ENCODE peak calls at places on chromosomes 2 and 18, in four cellular contexts. One of them, this sample, is unnamed.
A peak's percentile ranks its signal among the peaks of the same experiment; 100 is the strongest.

GRCh38 chr2:84711651-84712050 is 169.2 kb downstream of the TRABD2A start:
- DNase-seq in HepG2: peak; percentile 17
- DNase-seq in K562: no peak
- DNase-seq in GM12878: no peak
- DNase-seq in this sample: no peak

GRCh38 chr2:158321264-158321663 is 135.3 kb downstream of the CCDC148 start:
- DNase-seq in HepG2: no peak
- DNase-seq in K562: no peak
- DNase-seq in GM12878: no peak
- DNase-seq in this sample: no peak

GRCh38 chr2:79876430-79876829 is 363.6 kb downstream of the CTNNA2 start:
- DNase-seq in GM12878: no peak
- DNase-seq in K562: no peak
- DNase-seq in HepG2: peak; percentile 15
- DNase-seq in this sample: no peak

GRCh38 chr18:6431659-6432318 is 17.1 kb upstream of the L3MBTL4 start:
- DNase-seq in HepG2: no peak
- DNase-seq in K562: no peak
- DNase-seq in GM12878: no peak
- DNase-seq in this sample: no peak

GRCh38 chr2:40103590-40103989 is 324.5 kb upstream of the THUMPD2 start:
- DNase-seq in HepG2: no peak
- DNase-seq in K562: no peak
- DNase-seq in GM12878: no peak
- DNase-seq in this sample: no peak

GRCh38 chr2:149329068-149329467 is 1.3 kb upstream of the LYPD6 start:
- DNase-seq in GM12878: no peak
- DNase-seq in K562: no peak
- DNase-seq in HepG2: no peak
- DNase-seq in this sample: peak; percentile 52

GRCh38 chr2:38603402-38604265 is 906 bp upstream of the HNRNPLL start:
- DNase-seq in GM12878: no peak
- DNase-seq in HepG2: peak; percentile 81
- DNase-seq in K562: peak; percentile 67
- DNase-seq in this sample: peak; percentile 85

GRCh38 chr2:43099797-43100196 is 126.6 kb downstream of the ZFP36L2 start:
- DNase-seq in HepG2: no peak
- DNase-seq in K562: no peak
- DNase-seq in GM12878: no peak
- DNase-seq in this sample: no peak

GRCh38 chr2:134782792-134783191 is 55.6 kb upstream of the ACMSD start:
- DNase-seq in HepG2: peak; percentile 73
- DNase-seq in GM12878: no peak
- DNase-seq in K562: no peak
- DNase-seq in this sample: no peak

GRCh38 chr2:226115102-226115831 is 684.4 kb downstream of the IRS1 start:
- DNase-seq in K562: no peak
- DNase-seq in GM12878: no peak
- DNase-seq in HepG2: peak; percentile 94
- DNase-seq in this sample: no peak
- TF ChIP-seq ETV6 in K562: no peak
- TF ChIP-seq ETV6 in GM12878: no peak
- TF ChIP-seq ETV6 in HepG2: no peak
- TF ChIP-seq ETV6 in this sample: no peak

GRCh38 chr18:11689972-11690570 is 1.0 kb downstream of the GNAL start:
- DNase-seq in GM12878: no peak
- DNase-seq in HepG2: no peak
- DNase-seq in K562: no peak
- DNase-seq in this sample: no peak
- TF ChIP-seq ETV6 in GM12878: no peak
- TF ChIP-seq ETV6 in HepG2: no peak
- TF ChIP-seq ETV6 in K562: no peak
- TF ChIP-seq ETV6 in this sample: no peak

GRCh38 chr2:176188218-176188968 is at the start of gene HOXD1:
- DNase-seq in GM12878: no peak
- DNase-seq in HepG2: peak; percentile 71
- DNase-seq in K562: peak; percentile 57
- DNase-seq in this sample: peak; percentile 70

GRCh38 chr2:176188969-176189665 is 649 bp downstream of the HOXD1 start:
- DNase-seq in GM12878: no peak
- DNase-seq in K562: no peak
- DNase-seq in HepG2: no peak
- DNase-seq in this sample: peak; percentile 59

GRCh38 chr2:176189666-176190641 is 1.5 kb downstream of the HOXD1 start:
- DNase-seq in HepG2: no peak
- DNase-seq in K562: no peak
- DNase-seq in GM12878: no peak
- DNase-seq in this sample: peak; percentile 22

GRCh38 chr2:176192351-176192750 is 3.9 kb downstream of the HOXD1 start:
- DNase-seq in GM12878: no peak
- DNase-seq in K562: no peak
- DNase-seq in HepG2: no peak
- DNase-seq in this sample: no peak

DNA sequence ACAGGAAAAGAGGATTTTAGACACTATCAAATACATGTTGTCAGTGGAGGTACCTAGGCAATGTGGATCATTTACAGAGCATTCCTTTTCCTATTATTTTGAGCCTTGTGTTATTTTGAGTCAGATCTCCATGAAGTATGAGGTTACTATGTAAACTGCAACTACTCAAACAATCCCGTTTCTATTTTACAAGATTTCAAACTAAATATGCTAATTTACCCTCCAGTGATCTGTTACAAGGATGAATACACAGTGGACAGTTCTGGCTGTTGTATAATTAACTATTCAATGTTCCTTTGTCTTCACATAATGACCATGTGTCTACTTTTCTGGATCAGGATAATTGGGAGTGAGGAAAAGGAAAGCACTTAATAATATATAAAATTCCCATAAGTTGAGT is 4.6 kb downstream of the HOXD1 start:
- DNase-seq in GM12878: no peak
- DNase-seq in K562: no peak
- DNase-seq in HepG2: no peak
- DNase-seq in this sample: no peak
- TF ChIP-seq ETV6 in GM12878: no peak
- TF ChIP-seq ETV6 in K562: no peak
- TF ChIP-seq ETV6 in HepG2: no peak
- TF ChIP-seq ETV6 in this sample: no peak

GRCh38 chr2:239310401-239311061 is 90.3 kb downstream of the HDAC4 start:
- DNase-seq in HepG2: no peak
- DNase-seq in GM12878: no peak
- DNase-seq in K562: no peak
- DNase-seq in this sample: no peak

GRCh38 chr2:239308696-239309397 is 92.0 kb downstream of the HDAC4 start:
- DNase-seq in HepG2: no peak
- DNase-seq in GM12878: no peak
- DNase-seq in K562: no peak
- DNase-seq in this sample: no peak

GRCh38 chr2:239307921-239308620 is 92.7 kb downstream of the HDAC4 start:
- DNase-seq in K562: no peak
- DNase-seq in GM12878: no peak
- DNase-seq in HepG2: no peak
- DNase-seq in this sample: no peak

GRCh38 chr2:239311132-239312040 is 89.4 kb downstream of the HDAC4 start:
- DNase-seq in GM12878: no peak
- DNase-seq in K562: no peak
- DNase-seq in HepG2: no peak
- DNase-seq in this sample: no peak

GRCh38 chr2:239309398-239310245 is 91.2 kb downstream of the HDAC4 start:
- DNase-seq in K562: no peak
- DNase-seq in GM12878: no peak
- DNase-seq in HepG2: no peak
- DNase-seq in this sample: no peak
- TF ChIP-seq ETV6 in K562: no peak
- TF ChIP-seq ETV6 in GM12878: no peak
- TF ChIP-seq ETV6 in HepG2: no peak
- TF ChIP-seq ETV6 in this sample: no peak

DNA sequence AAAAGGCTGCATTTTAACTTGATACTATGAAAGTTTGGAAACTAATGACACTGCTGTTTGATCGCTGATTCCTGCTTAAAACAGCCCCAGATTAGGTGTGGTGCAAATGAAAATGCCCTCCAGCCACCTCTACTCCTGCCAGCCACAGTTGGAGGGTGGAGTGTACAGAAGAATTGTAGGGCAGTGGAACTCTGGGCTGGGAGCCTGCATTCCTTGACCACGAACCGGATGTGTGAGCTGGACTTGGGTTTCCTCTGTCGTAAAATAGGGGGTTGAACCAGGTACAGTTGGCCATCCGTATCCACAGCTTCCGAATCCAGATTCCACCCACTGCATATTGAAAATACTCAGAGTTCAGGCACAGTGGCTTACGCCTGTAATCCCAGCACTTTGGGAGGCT is 84.7 kb upstream of the RFX8 start:
- DNase-seq in K562: no peak
- DNase-seq in HepG2: no peak
- DNase-seq in GM12878: no peak
- DNase-seq in this sample: no peak
- TF ChIP-seq ETV6 in K562: no peak
- TF ChIP-seq ETV6 in HepG2: no peak
- TF ChIP-seq ETV6 in GM12878: no peak
- TF ChIP-seq ETV6 in this sample: no peak

DNA sequence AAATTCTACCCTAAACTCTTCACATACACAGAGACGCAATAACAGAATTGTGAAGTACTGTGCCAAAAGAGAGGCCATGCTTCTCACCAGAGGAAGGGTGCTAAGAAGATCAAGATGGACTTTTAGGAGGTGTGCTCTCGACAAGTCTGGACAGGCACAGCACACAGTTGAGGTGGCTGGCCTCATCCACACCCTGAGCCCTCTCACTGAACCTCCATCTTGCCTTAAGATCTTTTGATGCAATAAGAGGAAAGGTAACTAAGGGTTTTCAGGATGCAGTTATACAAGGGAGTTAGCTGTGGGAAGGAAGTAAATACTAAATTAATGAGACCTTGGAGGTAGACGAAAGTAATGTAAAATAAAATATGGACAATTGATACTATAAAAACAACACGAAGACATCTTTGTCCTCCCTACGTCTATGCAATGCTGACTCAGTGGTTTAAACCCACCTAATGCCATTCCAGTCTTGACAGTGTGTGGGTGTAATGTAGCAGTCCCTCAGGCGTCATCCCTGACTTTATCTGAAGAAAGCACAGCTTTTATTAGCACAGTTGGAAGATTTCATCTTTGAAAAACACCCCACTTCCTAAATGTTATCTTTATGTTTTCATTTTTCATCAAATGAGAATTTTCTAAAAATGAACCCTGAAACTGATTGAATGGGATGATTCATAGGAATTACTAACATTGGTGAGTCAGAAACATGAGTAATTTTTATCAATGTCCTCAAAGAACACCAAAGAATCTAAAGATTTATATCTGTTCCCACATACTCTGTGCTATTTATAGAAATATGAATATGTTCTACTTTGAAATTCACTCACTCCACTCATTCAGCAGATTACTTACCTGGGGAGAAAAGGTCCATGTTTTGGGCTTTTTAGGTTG is 34.0 kb upstream of the MALL start:
- DNase-seq in GM12878: no peak
- DNase-seq in K562: no peak
- DNase-seq in HepG2: no peak
- DNase-seq in this sample: no peak
- TF ChIP-seq ETV6 in GM12878: no peak
- TF ChIP-seq ETV6 in K562: no peak
- TF ChIP-seq ETV6 in HepG2: no peak
- TF ChIP-seq ETV6 in this sample: no peak

GRCh38 chr2:184597571-184597980 is 753 bp upstream of the ZNF804A start:
- DNase-seq in HepG2: no peak
- DNase-seq in K562: no peak
- DNase-seq in GM12878: no peak
- DNase-seq in this sample: peak; percentile 23
- TF ChIP-seq ETV6 in HepG2: no peak
- TF ChIP-seq ETV6 in K562: no peak
- TF ChIP-seq ETV6 in GM12878: no peak
- TF ChIP-seq ETV6 in this sample: no peak

GRCh38 chr18:48616484-48617255 is 77.8 kb downstream of the CTIF start:
- DNase-seq in GM12878: no peak
- DNase-seq in K562: no peak
- DNase-seq in HepG2: no peak
- DNase-seq in this sample: no peak

GRCh38 chr18:48619016-48619415 is 80.2 kb downstream of the CTIF start:
- DNase-seq in HepG2: no peak
- DNase-seq in K562: no peak
- DNase-seq in GM12878: no peak
- DNase-seq in this sample: no peak

GRCh38 chr18:48621240-48621639 is 82.4 kb downstream of the CTIF start:
- DNase-seq in K562: no peak
- DNase-seq in GM12878: no peak
- DNase-seq in HepG2: no peak
- DNase-seq in this sample: no peak

GRCh38 chr18:48621815-48622555 is 83.2 kb downstream of the CTIF start:
- DNase-seq in K562: no peak
- DNase-seq in HepG2: no peak
- DNase-seq in GM12878: no peak
- DNase-seq in this sample: no peak

GRCh38 chr18:48619501-48619900 is 80.7 kb downstream of the CTIF start:
- DNase-seq in K562: no peak
- DNase-seq in GM12878: no peak
- DNase-seq in HepG2: no peak
- DNase-seq in this sample: no peak
- TF ChIP-seq ETV6 in K562: no peak
- TF ChIP-seq ETV6 in GM12878: no peak
- TF ChIP-seq ETV6 in HepG2: no peak
- TF ChIP-seq ETV6 in this sample: no peak

GRCh38 chr2:209426432-209426831 is 2.6 kb downstream of the MAP2 start:
- DNase-seq in HepG2: no peak
- DNase-seq in GM12878: no peak
- DNase-seq in K562: no peak
- DNase-seq in this sample: no peak
- TF ChIP-seq ETV6 in HepG2: no peak
- TF ChIP-seq ETV6 in GM12878: no peak
- TF ChIP-seq ETV6 in K562: no peak
- TF ChIP-seq ETV6 in this sample: no peak

DNA sequence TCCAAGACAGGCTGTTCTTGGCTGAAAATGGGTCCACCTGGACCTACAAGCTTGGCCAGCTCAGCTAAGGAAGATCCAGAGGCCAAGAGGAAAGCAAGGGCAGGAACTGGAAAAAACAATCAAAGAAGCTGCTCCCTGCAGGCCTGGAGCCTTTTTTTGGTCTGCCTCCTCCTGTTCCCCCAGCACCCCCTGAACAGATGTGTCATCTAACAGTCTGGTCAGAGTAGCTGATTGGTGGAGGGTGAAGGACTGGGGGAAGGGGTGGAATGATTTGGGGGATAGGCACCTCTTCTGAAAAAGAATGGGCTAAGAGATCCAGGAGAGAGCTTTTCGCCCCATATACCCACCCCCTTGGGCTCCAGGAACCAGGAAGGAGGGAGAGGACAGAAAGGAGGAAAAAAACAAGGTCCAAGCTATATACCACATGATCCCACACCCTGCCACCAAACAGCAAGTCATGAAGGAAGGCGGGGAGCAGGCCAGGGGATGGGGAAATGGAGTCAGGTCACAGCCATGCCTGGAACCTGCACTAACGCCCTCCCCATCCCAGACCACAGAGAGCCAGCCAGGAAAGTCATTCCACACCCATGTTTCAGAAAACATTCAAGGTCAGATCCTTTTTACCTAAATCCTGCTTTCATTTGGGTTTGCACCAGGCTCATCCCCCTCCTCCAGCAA is 2.0 kb downstream of the RAB11FIP5 start:
- DNase-seq in K562: no peak
- DNase-seq in GM12878: no peak
- DNase-seq in HepG2: no peak
- DNase-seq in this sample: no peak
- TF ChIP-seq ETV6 in K562: no peak
- TF ChIP-seq ETV6 in GM12878: no peak
- TF ChIP-seq ETV6 in HepG2: no peak
- TF ChIP-seq ETV6 in this sample: no peak